ENCODE peak calls at places on chromosomes 11 and 22, in seven cellular contexts. D is stimulated activated CD4-positive, alpha-beta T cell treated with anti-CD3 and anti-CD28 coated beads, Interleukin-1b, Interleukin-23, amount 100 ng/mL, for 24 hours; E is cardiac muscle cell; Y is activated T-cell treated with anti-CD3 and anti-CD28 coated beads, Interleukin-2, amount 50 U/mL, for 72 hours; J is upper lobe of right lung; K is DMS153; R is stimulated activated CD8-positive, alpha-beta memory T cell treated with anti-CD3 and anti-CD28 coated beads, Interleukin-12 subunit alpha, Interleukin-12 subunit beta, amount 100 ng/mL, for 1 hour. A is an unnamed sample.

GRCh38 chr11:68353118-68353517 is 40.7 kb downstream of the LRP5 start:
- DNase-seq in Y (no peak), E (no peak), K (no peak), R (no peak), J (no peak), D (no peak), A (no peak)

GRCh38 chr11:24234822-24235508 is 261.9 kb upstream of the LUZP2 start:
- DNase-seq in D (no peak), R (no peak), J (peak), K (no peak), E (peak), Y (no peak), A (no peak)

GRCh38 chr22:20491346-20491745 is 4.2 kb downstream of the KLHL22 start:
- DNase-seq in E (no peak), J (no peak), R (no peak), K (no peak), D (no peak), Y (no peak), A (no peak)

GRCh38 chr11:92224394-92225205 is at the start of gene FAT3:
- DNase-seq in E (peak), D (no peak), K (peak), R (no peak), Y (no peak), J (peak), A (no peak)

GRCh38 chr22:40509401-40510134 is 127.0 kb downstream of the MRTFA start:
- DNase-seq in J (no peak), K (no peak), Y (no peak), R (no peak), D (no peak), E (peak), A (no peak)

GRCh38 chr22:32204856-32205722 is at the start of gene RFPL2:
- DNase-seq in D (no peak), R (no peak), Y (peak), K (peak), E (peak), J (peak), A (no peak)

GRCh38 chr11:774873-775592 is 2.3 kb downstream of the GATD1 start:
- DNase-seq in E (peak), J (peak), Y (no peak), D (no peak), K (no peak), R (no peak), A (no peak)

GRCh38 chr11:35335226-35335625 is 84.1 kb downstream of the SLC1A2 start:
- DNase-seq in K (no peak), E (peak), R (no peak), J (no peak), D (no peak), Y (no peak), A (no peak)

GRCh38 chr11:33086017-33086416 is 46.6 kb downstream of the TCP11L1 start:
- DNase-seq in E (no peak), Y (no peak), K (no peak), R (no peak), J (no peak), D (no peak), A (no peak)

GRCh38 chr11:69122642-69123431 is 32.9 kb upstream of the SMIM38 start:
- DNase-seq in E (peak), K (peak), Y (peak), R (peak), J (peak), D (peak), A (peak)

GRCh38 chr11:38582151-38582550 is 1984.1 kb upstream of the RAG2 start:
- DNase-seq in E (no peak), Y (no peak), R (no peak), J (no peak), K (no peak), D (no peak), A (no peak)

GRCh38 chr22:20099099-20099711 is 16.7 kb upstream of the RANBP1 start:
- DNase-seq in Y (no peak), D (no peak), E (no peak), K (no peak), R (no peak), J (no peak), A (no peak)

GRCh38 chr11:2128102-2128511 is 11.1 kb downstream of the IGF2 start:
- DNase-seq in K (no peak), R (no peak), Y (no peak), D (no peak), J (no peak), E (no peak), A (no peak)